ENCODE peak calls at places on chromosome 17, in five cellular contexts. X, G, S, I and N are unnamed samples.

GRCh38 chr17:30414486-30414885 is 35.8 kb downstream of the CPD start:
- DNase-seq in I (no peak), S (no peak), G (no peak), X (peak), N (no peak)

GRCh38 chr17:32831627-32832243 is 45.2 kb downstream of the MYO1D start:
- DNase-seq in S (no peak), G (no peak), X (no peak), I (no peak), N (no peak)

GRCh38 chr17:56761387-56761786 is 72.3 kb downstream of the C17orf67 start:
- DNase-seq in X (no peak), G (no peak), I (no peak), S (no peak), N (no peak)

GRCh38 chr17:27458524-27458908 is 2.3 kb downstream of the KSR1 start:
- DNase-seq in G (no peak), S (no peak), I (no peak), X (no peak), N (no peak)

GRCh38 chr17:37698132-37698615 is 46.7 kb downstream of the HNF1B start:
- DNase-seq in S (peak), I (no peak), G (no peak), X (peak), N (no peak)

GRCh38 chr17:9979463-9979995 is 74.5 kb upstream of the RCVRN start:
- DNase-seq in I (no peak), G (no peak), S (no peak), X (peak), N (no peak)

GRCh38 chr17:66420961-66421371 is 118.6 kb downstream of the PRKCA start:
- DNase-seq in S (no peak), I (no peak), G (no peak), X (peak), N (no peak)

GRCh38 chr17:54859187-54859586 is 41.5 kb upstream of the TOM1L1 start:
- DNase-seq in S (no peak), G (no peak), I (no peak), X (no peak), N (no peak)

GRCh38 chr17:75261336-75262111 is at the start of the genes GGA3 and MRPS7:
- DNase-seq in X (peak), G (peak), S (peak), I (peak), N (peak)

GRCh38 chr17:49401971-49402491 is 12.7 kb downstream of the PHB1 start:
- DNase-seq in X (no peak), I (no peak), G (no peak), S (no peak), N (no peak)

GRCh38 chr17:59425085-59425901 is 93.8 kb downstream of the YPEL2 start:
- DNase-seq in S (no peak), X (peak), G (peak), I (no peak), N (peak)

GRCh38 chr17:75645889-75646625 is 12.8 kb downstream of the SMIM5 start:
- DNase-seq in G (no peak), S (peak), I (peak), X (no peak), N (no peak)

GRCh38 chr17:10631048-10631700 is 25.9 kb downstream of the MYH3 start:
- DNase-seq in S (peak), G (no peak), I (peak), X (peak), N (no peak)

GRCh38 chr17:60163108-60163784 is 13.5 kb downstream of the CA4 start:
- DNase-seq in S (peak), I (no peak), X (no peak), G (no peak), N (no peak)

GRCh38 chr17:75666959-75667790 is at the start of the genes RECQL5 and SAP30BP:
- DNase-seq in S (peak), X (peak), I (peak), G (peak), N (peak)

GRCh38 chr17:47278561-47278960 is 24.9 kb downstream of the ITGB3 start:
- DNase-seq in X (no peak), I (no peak), G (no peak), S (no peak), N (no peak)

GRCh38 chr17:47280072-47280811 is 26.6 kb downstream of the ITGB3 start:
- DNase-seq in I (no peak), X (peak), S (no peak), G (no peak), N (peak)

GRCh38 chr17:47281246-47281645 is 27.6 kb downstream of the ITGB3 start:
- DNase-seq in X (no peak), S (no peak), I (no peak), G (no peak), N (no peak)

GRCh38 chr17:47277921-47278320 is 24.3 kb downstream of the ITGB3 start:
- DNase-seq in G (no peak), I (no peak), S (no peak), X (peak), N (no peak)

DNA sequence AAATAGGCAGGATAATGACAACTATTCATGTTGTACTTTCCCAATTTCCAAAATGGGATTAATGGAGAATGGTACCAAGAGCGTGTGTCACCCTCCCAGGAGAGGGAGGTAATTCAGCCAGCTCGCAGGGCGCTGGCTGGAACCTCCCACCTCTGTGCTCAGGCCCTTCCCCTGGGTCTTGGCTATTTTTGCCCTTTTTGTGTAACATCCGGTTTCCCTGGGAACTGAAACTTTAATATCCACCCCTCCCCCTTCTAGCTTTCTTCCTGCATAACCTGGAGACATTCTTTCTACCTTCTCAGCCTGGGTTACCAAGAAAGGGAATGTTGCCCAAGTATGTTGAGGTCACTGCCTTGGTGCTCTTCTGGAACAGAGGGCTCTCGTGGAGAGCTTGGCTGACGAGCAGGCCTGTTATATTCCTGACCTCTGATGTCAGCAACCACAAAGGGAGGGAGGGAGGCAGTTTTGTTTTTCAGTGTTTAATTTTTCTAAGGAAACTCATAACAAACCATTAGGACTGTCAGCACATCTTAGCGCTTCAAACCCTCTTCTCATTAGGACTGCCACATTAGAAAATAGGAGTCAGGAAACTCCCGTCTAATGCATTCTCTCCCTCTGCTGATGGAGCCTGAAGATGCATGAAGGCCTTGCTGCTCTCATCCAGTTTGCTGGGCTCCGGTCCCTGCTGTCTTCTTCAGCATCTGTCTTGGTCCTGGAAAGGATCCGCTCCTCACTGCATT is 25.6 kb downstream of the ITGB3 start:
- DNase-seq in X (peak), G (peak), I (peak), S (no peak), N (peak)
- H3K27ac ChIP-seq in X (peak), G (peak), I (no peak), S (no peak), N (peak)

DNA sequence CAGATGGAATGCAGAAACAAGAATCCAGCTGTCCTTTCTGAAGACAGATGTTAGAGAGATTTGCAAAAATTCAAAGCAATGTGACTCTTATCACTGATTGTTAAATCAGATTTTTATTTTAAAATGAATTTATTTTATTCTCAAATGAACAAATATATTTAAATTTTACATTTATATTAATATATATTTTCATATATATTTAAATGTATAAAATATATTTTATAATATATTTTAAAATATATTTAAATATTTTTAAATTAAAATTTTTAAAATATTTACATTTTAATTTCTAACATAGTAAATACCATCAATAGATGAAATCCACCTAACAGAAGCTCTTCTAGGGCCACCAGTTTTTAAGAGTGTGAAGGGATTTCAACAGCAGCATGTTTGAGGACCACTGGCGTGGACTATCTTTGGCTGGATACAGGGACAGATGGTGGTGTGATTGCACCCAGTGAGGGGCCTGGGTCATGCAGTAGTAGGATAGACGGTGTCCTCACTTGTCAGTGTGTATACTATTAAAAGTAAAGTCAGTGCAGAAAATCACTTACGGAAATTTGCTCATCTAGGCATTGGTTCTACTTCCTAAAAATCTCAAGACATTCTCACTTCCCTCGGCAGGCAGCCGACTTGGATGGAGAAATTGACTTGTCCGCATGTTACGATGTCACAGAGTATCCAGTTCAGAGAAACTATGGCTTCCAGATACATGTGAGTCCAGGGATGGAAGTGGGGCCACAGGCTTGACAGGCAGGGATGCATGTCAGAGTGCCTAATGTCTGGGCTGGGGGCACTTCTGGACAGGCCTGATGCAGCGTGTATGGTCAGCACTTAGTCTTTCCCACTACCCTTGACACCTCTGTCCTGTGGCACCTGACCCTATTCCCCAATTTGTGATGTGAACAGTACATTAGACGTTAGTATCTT is 56.3 kb downstream of the PLD6 start:
- DNase-seq in X (no peak), S (no peak), G (no peak), I (no peak), N (no peak)
- H3K27ac ChIP-seq in X (no peak), S (peak), G (no peak), I (no peak), N (no peak)

GRCh38 chr17:82767041-82767754 is 15.3 kb downstream of the TBCD start:
- DNase-seq in X (peak), I (peak), S (peak), G (peak), N (peak)

GRCh38 chr17:82769041-82769440 is 17.2 kb downstream of the TBCD start:
- DNase-seq in I (no peak), S (no peak), G (no peak), X (no peak), N (no peak)

GRCh38 chr17:82765357-82765756 is 13.5 kb downstream of the TBCD start:
- DNase-seq in I (no peak), G (peak), X (no peak), S (no peak), N (no peak)
- H3K27ac ChIP-seq in I (no peak), G (no peak), X (no peak), S (no peak), N (no peak)

GRCh38 chr17:404703-405102 is 52.1 kb upstream of the RPH3AL start:
- DNase-seq in X (no peak), G (no peak), S (no peak), I (no peak), N (no peak)
- H3K27ac ChIP-seq in X (no peak), G (no peak), S (no peak), I (no peak), N (no peak)

DNA sequence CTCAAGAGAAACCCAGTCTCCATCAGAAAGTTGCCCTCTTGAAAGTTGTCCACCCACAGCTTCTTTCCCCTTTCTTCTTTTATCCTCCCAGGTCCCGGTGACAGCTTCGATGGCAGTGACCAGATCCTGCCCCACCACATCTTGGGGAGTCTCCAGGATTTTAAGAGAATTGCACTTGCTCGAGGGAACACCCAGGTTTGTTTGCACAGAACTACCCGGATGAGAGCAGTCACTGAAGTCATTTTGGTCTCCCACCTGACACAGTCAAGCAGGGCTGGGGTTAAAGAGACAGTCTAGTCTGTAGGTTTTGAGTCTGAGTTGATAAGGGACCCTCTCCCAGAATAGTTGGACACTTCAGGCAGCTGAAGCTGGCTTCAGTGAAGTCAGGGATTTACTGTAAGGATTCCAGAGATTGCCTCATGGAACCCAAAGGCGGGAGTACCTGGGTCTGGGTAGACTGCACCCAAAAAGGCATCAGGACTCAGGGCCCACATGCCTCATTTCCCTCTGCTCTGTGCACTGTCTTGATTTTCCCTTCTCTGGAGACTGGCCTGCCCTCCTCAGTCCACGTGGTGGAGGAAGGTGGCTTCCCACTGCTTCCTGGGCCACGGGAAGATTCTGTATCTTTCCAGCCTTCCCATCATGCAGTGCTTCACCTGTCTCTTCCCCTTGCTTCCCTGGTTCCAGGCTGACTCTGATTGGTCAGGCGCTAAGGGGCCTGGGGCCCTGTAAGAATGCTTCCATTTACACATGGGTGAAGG is 9.4 kb downstream of the MYCBPAP start:
- DNase-seq in I (no peak), G (no peak), S (no peak), X (no peak), N (no peak)
- H3K27ac ChIP-seq in I (no peak), G (no peak), S (no peak), X (no peak), N (no peak)

GRCh38 chr17:40497704-40498103 is 3.7 kb downstream of the TNS4 start:
- DNase-seq in X (peak), G (no peak), I (no peak), S (no peak), N (no peak)

GRCh38 chr17:40496170-40496569 is 5.3 kb downstream of the TNS4 start:
- DNase-seq in I (no peak), G (no peak), X (no peak), S (no peak), N (no peak)

GRCh38 chr17:40498281-40499084 is 2.9 kb downstream of the TNS4 start:
- DNase-seq in X (no peak), I (no peak), G (no peak), S (no peak), N (no peak)

GRCh38 chr17:40495140-40495539 is 6.3 kb downstream of the TNS4 start:
- DNase-seq in S (no peak), G (no peak), X (no peak), I (no peak), N (no peak)

GRCh38 chr17:40496634-40497420 is 4.6 kb downstream of the TNS4 start:
- DNase-seq in S (no peak), X (no peak), G (no peak), I (no peak), N (no peak)
- H3K27ac ChIP-seq in S (peak), X (no peak), G (no peak), I (no peak), N (no peak)